ENCODE peak calls at places on chromosomes 12 and 14, in four cellular contexts. Q, P, X and V are unnamed samples.

GRCh38 chr12:98464155-98464554 is 51.2 kb upstream of the TMPO start:
- DNase-seq in Q (no peak), P (no peak), X (no peak), V (no peak)

GRCh38 chr12:12890492-12890814 is 909 bp upstream of the GPRC5A start:
- DNase-seq in Q (no peak), P (peak; percentile 83), X (no peak), V (no peak)

GRCh38 chr12:128789356-128789929 is 34.3 kb downstream of the SLC15A4 start:
- DNase-seq in Q (no peak), P (no peak), X (no peak), V (no peak)

GRCh38 chr12:7162691-7163114 is 26.8 kb upstream of the PEX5 start:
- DNase-seq in Q (no peak), P (peak; percentile 47), X (no peak), V (no peak)

GRCh38 chr12:77354766-77355362 is 289.5 kb upstream of the E2F7 start:
- DNase-seq in Q (no peak), P (no peak), X (no peak), V (no peak)

GRCh38 chr12:67697981-67698380 is 49.4 kb downstream of the DYRK2 start:
- DNase-seq in Q (no peak), P (no peak), X (no peak), V (no peak)

GRCh38 chr14:64095620-64096019 is 198.6 kb downstream of the ESR2 start:
- DNase-seq in Q (peak; percentile 48), P (no peak), X (no peak), V (peak; percentile 65)

GRCh38 chr14:77105118-77105517 is 7.1 kb downstream of the CIPC start:
- DNase-seq in Q (no peak), P (no peak), X (no peak), V (no peak)

GRCh38 chr12:6333029-6333428 is 8.8 kb downstream of the TNFRSF1A start:
- DNase-seq in Q (no peak), P (no peak), X (no peak), V (no peak)

GRCh38 chr14:91231446-91231845 is 13.1 kb downstream of the GPR68 start:
- DNase-seq in Q (no peak), P (no peak), X (no peak), V (no peak)